ENCODE peak calls at places on chromosome 4, in nine cellular contexts. One of them, this sample, is unnamed.
A peak's percentile ranks its signal among the peaks of the same experiment; 100 is the strongest.

GRCh38 chr4:13169731-13170130 is 314.4 kb downstream of the RAB28 start:
- DNase-seq in GM12892: no peak
- DNase-seq in AG08396: no peak
- DNase-seq in activated CD4-positive, alpha-beta T cell treated with anti-CD3 and anti-CD28 coated beads, Interleukin-2, amount 50 U/mL, for 1 hour: no peak
- DNase-seq in K562: no peak
- DNase-seq in T-cell: no peak
- DNase-seq in SK-MEL-5: no peak
- DNase-seq in head of caudate nucleus: no peak
- DNase-seq in GOT3: no peak
- DNase-seq in this sample: no peak

GRCh38 chr4:95358320-95358889 is 190.4 kb downstream of the UNC5C start:
- DNase-seq in SK-MEL-5: no peak
- DNase-seq in T-cell: no peak
- DNase-seq in GOT3: no peak
- DNase-seq in GM12892: no peak
- DNase-seq in AG08396: no peak
- DNase-seq in K562: no peak
- DNase-seq in head of caudate nucleus: no peak
- DNase-seq in activated CD4-positive, alpha-beta T cell treated with anti-CD3 and anti-CD28 coated beads, Interleukin-2, amount 50 U/mL, for 1 hour: no peak
- DNase-seq in this sample: no peak

GRCh38 chr4:65825121-65825520 is 154.8 kb upstream of the EPHA5 start:
- DNase-seq in head of caudate nucleus: no peak
- DNase-seq in GOT3: no peak
- DNase-seq in activated CD4-positive, alpha-beta T cell treated with anti-CD3 and anti-CD28 coated beads, Interleukin-2, amount 50 U/mL, for 1 hour: no peak
- DNase-seq in AG08396: peak; percentile 0
- DNase-seq in T-cell: no peak
- DNase-seq in SK-MEL-5: peak; percentile 1
- DNase-seq in K562: no peak
- DNase-seq in GM12892: no peak
- DNase-seq in this sample: no peak

GRCh38 chr4:132266374-132266773 is 882.7 kb upstream of the PCDH10 start:
- DNase-seq in K562: no peak
- DNase-seq in head of caudate nucleus: no peak
- DNase-seq in AG08396: no peak
- DNase-seq in GM12892: no peak
- DNase-seq in T-cell: no peak
- DNase-seq in SK-MEL-5: no peak
- DNase-seq in GOT3: no peak
- DNase-seq in activated CD4-positive, alpha-beta T cell treated with anti-CD3 and anti-CD28 coated beads, Interleukin-2, amount 50 U/mL, for 1 hour: no peak
- DNase-seq in this sample: no peak

GRCh38 chr4:61540944-61541343 is 340.8 kb downstream of the ADGRL3 start:
- DNase-seq in head of caudate nucleus: no peak
- DNase-seq in K562: no peak
- DNase-seq in T-cell: no peak
- DNase-seq in activated CD4-positive, alpha-beta T cell treated with anti-CD3 and anti-CD28 coated beads, Interleukin-2, amount 50 U/mL, for 1 hour: no peak
- DNase-seq in GOT3: no peak
- DNase-seq in SK-MEL-5: no peak
- DNase-seq in GM12892: no peak
- DNase-seq in AG08396: no peak
- DNase-seq in this sample: peak; percentile 5

GRCh38 chr4:115113382-115114106 is at the start of gene NDST4:
- DNase-seq in GM12892: no peak
- DNase-seq in head of caudate nucleus: peak; percentile 25
- DNase-seq in SK-MEL-5: peak; percentile 50
- DNase-seq in GOT3: no peak
- DNase-seq in activated CD4-positive, alpha-beta T cell treated with anti-CD3 and anti-CD28 coated beads, Interleukin-2, amount 50 U/mL, for 1 hour: no peak
- DNase-seq in AG08396: peak; percentile 5
- DNase-seq in T-cell: no peak
- DNase-seq in K562: no peak
- DNase-seq in this sample: no peak

GRCh38 chr4:1250921-1251772 is 2.2 kb upstream of the CTBP1 start:
- DNase-seq in head of caudate nucleus: no peak
- DNase-seq in SK-MEL-5: no peak
- DNase-seq in AG08396: no peak
- DNase-seq in GOT3: no peak
- DNase-seq in T-cell: no peak
- DNase-seq in GM12892: no peak
- DNase-seq in K562: no peak
- DNase-seq in activated CD4-positive, alpha-beta T cell treated with anti-CD3 and anti-CD28 coated beads, Interleukin-2, amount 50 U/mL, for 1 hour: no peak
- DNase-seq in this sample: no peak

GRCh38 chr4:83780334-83780733 is 244.4 kb downstream of the GPAT3 start:
- DNase-seq in SK-MEL-5: no peak
- DNase-seq in activated CD4-positive, alpha-beta T cell treated with anti-CD3 and anti-CD28 coated beads, Interleukin-2, amount 50 U/mL, for 1 hour: no peak
- DNase-seq in K562: no peak
- DNase-seq in head of caudate nucleus: no peak
- DNase-seq in T-cell: no peak
- DNase-seq in GM12892: no peak
- DNase-seq in AG08396: no peak
- DNase-seq in GOT3: no peak
- DNase-seq in this sample: no peak

GRCh38 chr4:109939153-109939552 is 26.5 kb downstream of the EGF start:
- DNase-seq in GM12892: no peak
- DNase-seq in GOT3: no peak
- DNase-seq in AG08396: no peak
- DNase-seq in K562: no peak
- DNase-seq in SK-MEL-5: no peak
- DNase-seq in activated CD4-positive, alpha-beta T cell treated with anti-CD3 and anti-CD28 coated beads, Interleukin-2, amount 50 U/mL, for 1 hour: no peak
- DNase-seq in T-cell: no peak
- DNase-seq in head of caudate nucleus: no peak
- DNase-seq in this sample: no peak

GRCh38 chr4:8461086-8461485 is 20.5 kb downstream of the TRMT44 start:
- DNase-seq in SK-MEL-5: no peak
- DNase-seq in AG08396: no peak
- DNase-seq in head of caudate nucleus: no peak
- DNase-seq in K562: no peak
- DNase-seq in T-cell: no peak
- DNase-seq in GOT3: no peak
- DNase-seq in GM12892: no peak
- DNase-seq in activated CD4-positive, alpha-beta T cell treated with anti-CD3 and anti-CD28 coated beads, Interleukin-2, amount 50 U/mL, for 1 hour: no peak
- DNase-seq in this sample: no peak

GRCh38 chr4:174490356-174490969 is 31.8 kb downstream of the HPGD start:
- DNase-seq in GM12892: no peak
- DNase-seq in K562: no peak
- DNase-seq in SK-MEL-5: no peak
- DNase-seq in GOT3: no peak
- DNase-seq in T-cell: no peak
- DNase-seq in AG08396: no peak
- DNase-seq in activated CD4-positive, alpha-beta T cell treated with anti-CD3 and anti-CD28 coated beads, Interleukin-2, amount 50 U/mL, for 1 hour: no peak
- DNase-seq in head of caudate nucleus: no peak
- DNase-seq in this sample: no peak

GRCh38 chr4:98519268-98519993 is 139.0 kb downstream of the TSPAN5 start:
- DNase-seq in SK-MEL-5: no peak
- DNase-seq in activated CD4-positive, alpha-beta T cell treated with anti-CD3 and anti-CD28 coated beads, Interleukin-2, amount 50 U/mL, for 1 hour: no peak
- DNase-seq in AG08396: no peak
- DNase-seq in GOT3: no peak
- DNase-seq in K562: no peak
- DNase-seq in T-cell: no peak
- DNase-seq in GM12892: no peak
- DNase-seq in head of caudate nucleus: no peak
- DNase-seq in this sample: no peak

GRCh38 chr4:47217291-47217690 is 185.9 kb downstream of the GABRB1 start:
- DNase-seq in K562: no peak
- DNase-seq in GM12892: no peak
- DNase-seq in activated CD4-positive, alpha-beta T cell treated with anti-CD3 and anti-CD28 coated beads, Interleukin-2, amount 50 U/mL, for 1 hour: no peak
- DNase-seq in GOT3: no peak
- DNase-seq in AG08396: no peak
- DNase-seq in SK-MEL-5: no peak
- DNase-seq in T-cell: no peak
- DNase-seq in head of caudate nucleus: no peak
- DNase-seq in this sample: no peak

GRCh38 chr4:25172964-25173917 is 13.0 kb upstream of the SEPSECS start:
- DNase-seq in GOT3: peak; percentile 41
- DNase-seq in AG08396: peak; percentile 82
- DNase-seq in activated CD4-positive, alpha-beta T cell treated with anti-CD3 and anti-CD28 coated beads, Interleukin-2, amount 50 U/mL, for 1 hour: no peak
- DNase-seq in GM12892: no peak
- DNase-seq in SK-MEL-5: peak; percentile 49
- DNase-seq in K562: peak; percentile 15
- DNase-seq in head of caudate nucleus: peak; percentile 45
- DNase-seq in T-cell: no peak
- DNase-seq in this sample: no peak

GRCh38 chr4:1053080-1053661 is 41.7 kb downstream of the FGFRL1 start:
- DNase-seq in GOT3: no peak
- DNase-seq in GM12892: no peak
- DNase-seq in SK-MEL-5: peak; percentile 8
- DNase-seq in T-cell: no peak
- DNase-seq in activated CD4-positive, alpha-beta T cell treated with anti-CD3 and anti-CD28 coated beads, Interleukin-2, amount 50 U/mL, for 1 hour: no peak
- DNase-seq in K562: no peak
- DNase-seq in AG08396: peak; percentile 77
- DNase-seq in head of caudate nucleus: no peak
- DNase-seq in this sample: no peak

This sample was measured in CMK.